ENCODE peak calls at places on chromosomes 5 and 9, in five cellular contexts. D, G, K, M and R are unnamed samples. For H3K4me1, the result is how much of the 10 kb centered on the place peaks cover.

GRCh38 chr5:133869675-133869978 is 98.8 kb downstream of the C5orf15 start:
- DNase-seq in D (no peak), G (peak), K (no peak), M (no peak), R (no peak)

GRCh38 chr5:87007737-87008136 is 259.9 kb upstream of the RASA1 start:
- DNase-seq in D (no peak), G (no peak), K (peak), M (no peak), R (no peak)

GRCh38 chr5:1463326-1464095 is 18.3 kb upstream of the SLC6A3 start:
- DNase-seq in D (no peak), G (no peak), K (no peak), M (no peak), R (no peak)

GRCh38 chr9:126906086-126906485 is 8.5 kb upstream of the RALGPS1 start:
- DNase-seq in D (no peak), G (no peak), K (no peak), M (no peak), R (no peak)

GRCh38 chr9:110156902-110157301 is 51.1 kb downstream of the C9orf152 start:
- DNase-seq in D (no peak), G (no peak), K (peak), M (peak), R (no peak)

GRCh38 chr5:52024363-52024762 is 641.1 kb downstream of the ISL1 start:
- DNase-seq in D (no peak), G (no peak), K (no peak), M (no peak), R (no peak)

GRCh38 chr5:38426493-38426892 is 130.0 kb downstream of the LIFR start:
- DNase-seq in D (no peak), G (no peak), K (peak), M (no peak), R (no peak)

GRCh38 chr5:67318746-67319145 is 122.1 kb upstream of the CD180 start:
- DNase-seq in D (no peak), G (no peak), K (no peak), M (no peak), R (no peak)

GRCh38 chr9:121771851-121772599 is 120.6 kb downstream of the DAB2IP start:
- DNase-seq in D (peak), G (no peak), K (no peak), M (no peak), R (no peak)

GRCh38 chr9:127664678-127665507 is 41.9 kb upstream of the CFAP157 start:
- DNase-seq in D (no peak), G (no peak), K (peak), M (no peak), R (no peak)

GRCh38 chr5:133244242-133244641 is 192.4 kb downstream of the HSPA4 start:
- DNase-seq in D (no peak), G (no peak), K (no peak), M (no peak), R (no peak)

GRCh38 chr5:99033014-99033931 is 104.5 kb upstream of the CHD1 start:
- DNase-seq in D (no peak), G (no peak), K (no peak), M (no peak), R (no peak)

GRCh38 chr5:149439899-149440655 is 61.0 kb upstream of the IL17B start:
- DNase-seq in D (no peak), G (no peak), K (no peak), M (no peak), R (no peak)

GRCh38 chr9:91530829-91531228 is 107.2 kb upstream of the NFIL3 start:
- DNase-seq in D (no peak), G (no peak), K (peak), M (no peak), R (no peak)

GRCh38 chr5:81800797-81801196 is 49.9 kb upstream of the SSBP2 start:
- DNase-seq in D (no peak), G (no peak), K (peak), M (no peak), R (no peak)

GRCh38 chr9:108830292-108830691 is 25.5 kb downstream of the ACTL7B start:
- DNase-seq in D (no peak), G (no peak), K (no peak), M (no peak), R (no peak)

GRCh38 chr5:90802695-90803317 is 244.2 kb downstream of the ADGRV1 start:
- DNase-seq in D (no peak), G (no peak), K (peak), M (no peak), R (no peak)

GRCh38 chr5:180259260-180259611 is 32.6 kb downstream of the MAPK9 start:
- DNase-seq in D (no peak), G (no peak), K (no peak), M (no peak), R (no peak)

GRCh38 chr5:176899296-176899891 is at the start of gene HK3:
- DNase-seq in D (no peak), G (no peak), K (no peak), M (no peak), R (no peak)

GRCh38 chr5:13976223-13976622 is 31.7 kb upstream of the DNAH5 start:
- DNase-seq in D (no peak), G (no peak), K (no peak), M (no peak), R (no peak)

GRCh38 chr5:13973724-13974123 is 29.2 kb upstream of the DNAH5 start:
- DNase-seq in D (no peak), G (no peak), K (no peak), M (no peak), R (no peak)

GRCh38 chr5:13972029-13972428 is 27.5 kb upstream of the DNAH5 start:
- DNase-seq in D (no peak), G (no peak), K (no peak), M (no peak), R (no peak)

GRCh38 chr5:13976867-13977479 is 32.5 kb upstream of the DNAH5 start:
- DNase-seq in D (no peak), G (no peak), K (peak), M (no peak), R (no peak)
- TF ChIP-seq CTCF in D (no peak), G (no peak), K (peak), M (no peak), R (no peak)

GRCh38 chr9:113567361-113568080 is 104.0 kb downstream of the RGS3 start:
- DNase-seq in D (no peak), G (no peak), K (no peak), M (no peak), R (no peak)
- H3K4me1 ChIP-seq in D (under half), G (half or more), K (under half), M (under half), R (under half)

GRCh38 chr5:120817044-120817985 is 353.2 kb downstream of the PRR16 start:
- DNase-seq in D (no peak), G (no peak), K (peak), M (no peak), R (no peak)
- TF ChIP-seq CTCF in D (no peak), G (peak), K (peak), M (no peak), R (no peak)

GRCh38 chr9:104775574-104775936 is 11.6 kb downstream of the NIPSNAP3B start:
- DNase-seq in D (no peak), G (no peak), K (no peak), M (no peak), R (no peak)
- H3K4me1 ChIP-seq in D (under half), G (under half), K (half or more), M (under half), R (under half)

DNA sequence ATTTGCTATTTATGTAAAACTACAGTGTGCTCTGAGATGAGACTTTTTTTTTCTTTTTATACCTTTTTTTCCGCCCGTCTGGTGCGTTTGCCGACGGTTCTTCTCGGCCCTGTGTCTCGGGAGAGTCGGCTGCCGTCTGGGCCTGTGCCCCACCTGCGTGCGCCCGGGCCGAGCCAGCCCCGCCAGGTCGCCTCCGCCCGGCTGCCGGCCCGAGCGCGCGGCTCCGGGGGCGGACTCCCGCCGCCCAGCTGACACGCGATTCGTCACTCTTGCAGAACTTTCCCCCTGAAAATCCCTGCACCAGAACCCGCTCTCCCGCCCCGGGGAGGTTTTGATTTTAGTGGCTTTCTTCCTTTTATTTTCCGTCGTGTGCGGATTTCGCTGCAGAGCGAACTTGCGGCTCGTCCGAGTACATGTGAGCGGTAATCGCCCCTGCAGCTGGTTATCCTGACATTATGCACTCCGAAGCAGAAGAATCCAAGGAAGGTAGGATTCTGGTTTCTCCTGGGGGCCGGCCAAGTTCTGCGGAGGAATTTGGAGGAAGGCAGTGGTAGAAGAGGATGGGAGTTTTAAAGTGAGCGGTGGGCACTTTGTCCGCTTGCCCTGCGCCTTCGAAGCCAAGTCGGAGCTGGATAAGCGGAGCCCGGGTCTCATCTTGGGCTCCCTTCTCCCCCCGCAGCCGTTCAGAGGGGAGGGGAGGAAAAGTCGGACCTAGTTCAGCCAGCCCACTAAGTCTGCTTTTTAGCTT is at the start of gene TNFAIP8:
- DNase-seq in D (peak), G (peak), K (peak), M (peak), R (peak)
- TF ChIP-seq CTCF in D (no peak), G (no peak), K (no peak), M (no peak), R (no peak)

GRCh38 chr5:172661536-172661935 is 20.5 kb downstream of the NEURL1B start:
- DNase-seq in D (no peak), G (no peak), K (no peak), M (no peak), R (no peak)
- H3K4me1 ChIP-seq in D (under half), G (half or more), K (half or more), M (under half), R (under half)

GRCh38 chr9:134172198-134173126 is 8.1 kb upstream of the RNU6ATAC start:
- DNase-seq in D (peak), G (peak), K (no peak), M (no peak), R (no peak)

GRCh38 chr9:134170525-134171315 is 6.4 kb upstream of the RNU6ATAC start:
- DNase-seq in D (no peak), G (no peak), K (no peak), M (no peak), R (no peak)

GRCh38 chr9:134173127-134174072 is 9.0 kb upstream of the RNU6ATAC start:
- DNase-seq in D (no peak), G (no peak), K (no peak), M (no peak), R (no peak)

GRCh38 chr9:134169724-134170401 is 5.5 kb upstream of the RNU6ATAC start:
- DNase-seq in D (no peak), G (no peak), K (no peak), M (no peak), R (no peak)

GRCh38 chr9:134171316-134172197 is 7.2 kb upstream of the RNU6ATAC start:
- DNase-seq in D (peak), G (no peak), K (peak), M (no peak), R (no peak)
- TF ChIP-seq CTCF in D (no peak), G (no peak), K (no peak), M (no peak), R (no peak)

DNA sequence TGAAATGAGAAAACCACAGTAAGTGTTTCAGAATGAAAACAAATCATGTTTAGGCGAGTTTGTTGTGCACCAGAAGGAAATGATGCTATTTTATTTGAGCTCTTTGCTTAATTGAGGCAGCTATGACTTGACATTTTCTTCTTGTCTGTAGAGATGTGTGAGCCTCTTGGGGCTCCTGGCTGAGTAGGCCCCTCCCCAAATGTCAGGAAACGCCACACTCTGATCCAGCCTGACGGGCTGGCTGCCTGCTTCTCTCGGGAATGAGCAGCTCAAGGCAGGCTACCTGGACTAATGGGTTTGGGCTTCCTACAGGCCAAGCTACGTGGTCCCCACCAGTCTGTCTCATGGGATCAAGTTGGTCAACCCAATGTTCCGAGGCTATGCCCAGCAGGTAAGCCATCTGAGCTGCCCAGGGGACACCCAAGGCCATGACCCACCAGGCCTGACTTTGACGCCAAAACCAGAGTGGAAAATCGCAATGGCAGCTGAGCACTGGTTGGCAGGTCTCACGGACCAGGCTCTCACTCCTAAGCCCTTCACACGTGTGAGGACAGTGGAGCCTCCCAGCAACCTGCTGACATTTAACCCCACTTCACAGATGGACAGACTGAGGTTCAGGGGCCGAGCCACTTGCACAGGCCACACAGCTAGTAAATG is 29.9 kb downstream of the USP20 start:
- DNase-seq in D (no peak), G (no peak), K (no peak), M (no peak), R (no peak)
- H3K4me1 ChIP-seq in D (under half), G (under half), K (under half), M (half or more), R (under half)

DNA sequence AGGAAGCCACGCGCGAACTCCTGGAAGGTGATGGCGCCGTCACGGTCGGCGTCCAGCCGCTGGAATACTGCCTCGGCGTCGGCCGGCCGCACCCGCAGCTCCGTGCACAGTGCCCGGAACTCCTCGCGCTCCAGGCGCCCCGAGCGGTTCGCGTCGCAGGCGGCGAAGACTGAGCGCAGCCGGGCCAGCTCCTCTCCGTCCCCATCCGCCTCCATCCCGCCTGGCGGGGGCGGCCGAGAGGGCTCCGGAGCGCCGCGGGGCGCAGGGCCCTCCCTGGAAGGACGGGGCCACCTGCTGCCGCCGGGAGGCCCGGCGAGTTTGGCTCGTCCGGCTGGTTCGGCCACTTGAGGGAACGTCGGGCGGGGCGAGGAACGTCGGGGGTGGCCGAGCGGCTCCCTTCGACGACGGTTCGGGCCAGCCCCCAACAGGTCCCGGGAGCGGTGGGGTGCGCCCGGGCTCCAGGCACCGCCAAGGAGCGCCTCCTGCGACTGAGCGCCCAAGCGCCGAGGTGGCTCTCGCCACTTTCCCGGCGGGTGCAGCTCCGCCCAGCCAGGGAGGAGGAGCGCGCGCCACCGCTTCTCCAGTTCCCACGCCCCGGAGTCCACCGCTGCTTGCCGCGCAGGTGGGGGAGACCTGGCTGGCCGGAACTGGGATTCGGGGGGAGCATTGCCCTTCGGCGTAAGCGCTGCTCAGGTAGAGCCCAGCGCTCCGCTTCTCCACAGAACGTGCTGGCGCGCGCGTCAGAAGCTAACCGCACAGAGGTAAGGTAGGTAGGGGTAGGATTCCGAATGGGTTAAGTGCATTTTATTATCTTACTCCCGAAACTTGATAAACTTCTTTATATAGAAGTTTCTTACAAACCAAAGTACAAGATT is at the start of gene RASEF:
- DNase-seq in D (no peak), G (peak), K (peak), M (no peak), R (no peak)
- TF ChIP-seq CTCF in D (no peak), G (no peak), K (no peak), M (no peak), R (no peak)

GRCh38 chr9:93097496-93098205 is 1.6 kb downstream of the CARD19 start:
- DNase-seq in D (no peak), G (no peak), K (no peak), M (no peak), R (no peak)

GRCh38 chr9:93096811-93097382 is 880 bp downstream of the CARD19 start:
- DNase-seq in D (no peak), G (no peak), K (no peak), M (no peak), R (no peak)

GRCh38 chr9:93100265-93100636 is 4.2 kb downstream of the CARD19 start:
- DNase-seq in D (peak), G (no peak), K (no peak), M (no peak), R (no peak)

GRCh38 chr9:93099551-93100264 is 3.7 kb downstream of the CARD19 start:
- DNase-seq in D (peak), G (no peak), K (no peak), M (no peak), R (no peak)

GRCh38 chr9:93098236-93098946 is 2.4 kb downstream of the CARD19 start:
- DNase-seq in D (peak), G (peak), K (peak), M (peak), R (peak)
- H3K4me1 ChIP-seq in D (under half), G (half or more), K (under half), M (half or more), R (under half)